ENCODE peak calls at places on chromosomes 4 and X, in six cellular contexts. U, B, M, O, H and N are unnamed samples. For H3K36me3, the result is how much of the 10 kb centered on the place peaks cover.

GRCh38 chrX:119895843-119896326 is at the start of gene AKAP14:
- DNase-seq in U (peak), B (peak), M (peak), O (no peak), H (no peak), N (no peak)

GRCh38 chr4:20723463-20723862 is 23.2 kb downstream of the PACRGL start:
- DNase-seq in U (no peak), B (no peak), M (no peak), O (no peak), H (no peak), N (no peak)

GRCh38 chr4:155889036-155889793 is 14.3 kb upstream of the TDO2 start:
- DNase-seq in U (peak), B (peak), M (no peak), O (no peak), H (no peak), N (no peak)

GRCh38 chrX:50035119-50035518 is 112.7 kb downstream of the CLCN5 start:
- DNase-seq in U (no peak), B (no peak), M (peak), O (no peak), H (no peak), N (no peak)

GRCh38 chr4:52748432-52748831 is 2.8 kb downstream of the ERVMER34-1 start:
- DNase-seq in U (no peak), B (no peak), M (no peak), O (no peak), H (peak), N (no peak)

GRCh38 chr4:162349395-162349794 is 185.6 kb upstream of the FSTL5 start:
- DNase-seq in U (no peak), B (no peak), M (no peak), O (no peak), H (no peak), N (no peak)

GRCh38 chr4:3226467-3226866 is 22.5 kb upstream of the MSANTD1 start:
- DNase-seq in U (no peak), B (no peak), M (no peak), O (no peak), H (no peak), N (no peak)

GRCh38 chrX:74613350-74614192 is 853 bp downstream of the RLIM start:
- DNase-seq in U (peak), B (peak), M (peak), O (no peak), H (peak), N (no peak)

GRCh38 chrX:70096052-70096451 is 33.8 kb downstream of the OTUD6A start:
- DNase-seq in U (peak), B (no peak), M (peak), O (no peak), H (no peak), N (no peak)

GRCh38 chr4:172124656-172125308 is 311.6 kb downstream of the GALNTL6 start:
- DNase-seq in U (no peak), B (peak), M (no peak), O (no peak), H (no peak), N (no peak)

GRCh38 chr4:139794158-139794954 is 128.7 kb downstream of the MGST2 start:
- DNase-seq in U (peak), B (no peak), M (no peak), O (no peak), H (no peak), N (no peak)

GRCh38 chrX:5341902-5342301 is 886.8 kb downstream of the NLGN4X start:
- DNase-seq in U (no peak), B (no peak), M (no peak), O (no peak), H (no peak), N (no peak)

GRCh38 chrX:45758319-45758718 is 557.6 kb upstream of the DIPK2B start:
- DNase-seq in U (peak), B (peak), M (no peak), O (no peak), H (no peak), N (no peak)

GRCh38 chr4:24910504-24910903 is 2.3 kb downstream of the CCDC149 start:
- DNase-seq in U (peak), B (no peak), M (no peak), O (no peak), H (no peak), N (no peak)

GRCh38 chr4:125049711-125050110 is 265.0 kb upstream of the FAT4 start:
- DNase-seq in U (peak), B (peak), M (no peak), O (no peak), H (no peak), N (no peak)

GRCh38 chr4:153522800-153523089 is 56.6 kb downstream of the TMEM131L start:
- DNase-seq in U (no peak), B (no peak), M (no peak), O (no peak), H (no peak), N (no peak)

GRCh38 chr4:54709281-54709854 is 51.6 kb downstream of the KIT start:
- DNase-seq in U (peak), B (peak), M (no peak), O (no peak), H (no peak), N (no peak)

GRCh38 chr4:168900080-168900479 is 110.0 kb downstream of the CBR4 start:
- DNase-seq in U (no peak), B (no peak), M (no peak), O (no peak), H (no peak), N (no peak)

GRCh38 chrX:113741744-113742143 is 842.1 kb upstream of the HTR2C start:
- DNase-seq in U (no peak), B (peak), M (peak), O (no peak), H (peak), N (no peak)

GRCh38 chrX:46251755-46252154 is 293.5 kb downstream of the ZNF674 start:
- DNase-seq in U (peak), B (peak), M (no peak), O (no peak), H (peak), N (no peak)

GRCh38 chrX:42920752-42921151 is 142.8 kb upstream of the PPP1R2C start:
- DNase-seq in U (no peak), B (no peak), M (no peak), O (no peak), H (no peak), N (no peak)

GRCh38 chr4:25535278-25535677 is 120.4 kb upstream of the SLC34A2 start:
- DNase-seq in U (no peak), B (no peak), M (peak), O (no peak), H (no peak), N (no peak)

GRCh38 chrX:9665113-9665512 is 100.5 kb downstream of the GPR143 start:
- DNase-seq in U (no peak), B (no peak), M (no peak), O (no peak), H (no peak), N (no peak)

GRCh38 chr4:10077492-10078335 is 38.9 kb downstream of the WDR1 start:
- DNase-seq in U (no peak), B (no peak), M (no peak), O (no peak), H (no peak), N (no peak)

GRCh38 chr4:189001971-189002450 is 862.8 kb downstream of the TRIML1 start:
- DNase-seq in U (no peak), B (no peak), M (no peak), O (no peak), H (peak), N (no peak)

GRCh38 chr4:2361366-2362285 is 56.8 kb downstream of the ZFYVE28 start:
- DNase-seq in U (no peak), B (no peak), M (no peak), O (no peak), H (no peak), N (no peak)

GRCh38 chrX:142036111-142036510 is 132.4 kb downstream of the MAGEC1 start:
- DNase-seq in U (peak), B (no peak), M (no peak), O (no peak), H (no peak), N (no peak)

GRCh38 chrX:122046226-122046625 is 998.8 kb downstream of the GLUD2 start:
- DNase-seq in U (no peak), B (no peak), M (no peak), O (no peak), H (no peak), N (no peak)

DNA sequence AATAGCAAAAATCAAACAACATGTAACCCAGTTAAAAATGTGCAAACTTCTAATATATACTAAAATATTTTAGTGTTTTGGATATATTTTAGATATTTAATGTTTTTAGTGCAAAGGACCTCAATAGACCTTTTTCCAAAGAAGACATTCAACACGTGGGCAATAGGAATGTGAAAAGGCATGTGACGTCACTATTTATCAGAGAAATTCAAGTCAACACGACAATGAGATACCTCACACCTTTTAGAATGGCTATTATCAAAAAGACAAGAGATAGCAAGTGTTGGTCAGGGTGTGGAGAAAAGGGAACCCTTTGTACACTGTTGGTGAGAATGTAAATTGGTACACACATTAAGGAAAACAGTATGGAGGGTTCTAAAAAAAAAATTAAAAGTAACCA is 115.6 kb upstream of the FAM47B start:
- DNase-seq in U (no peak), B (no peak), M (peak), O (no peak), H (no peak), N (no peak)
- H2BK5ac ChIP-seq in U (no peak), B (no peak), M (no peak), O (no peak), H (no peak), N (no peak)

GRCh38 chr4:41921476-41921875 is 13.8 kb upstream of the TMEM33 start:
- DNase-seq in U (no peak), B (no peak), M (no peak), O (no peak), H (no peak), N (no peak)
- H3K23ac ChIP-seq in U (no peak), B (no peak), M (no peak), O (no peak), H (no peak), N (no peak)

GRCh38 chrX:153909024-153909979 is 4.8 kb downstream of the AVPR2 start:
- DNase-seq in U (no peak), B (no peak), M (peak), O (no peak), H (no peak), N (no peak)
- H3K36me3 ChIP-seq in U (under half), B (under half), M (under half), O (under half), H (under half), N (under half)

GRCh38 chrX:152819732-152820131 is 10.8 kb downstream of the CETN2 start:
- DNase-seq in U (peak), B (no peak), M (no peak), O (no peak), H (no peak), N (no peak)
- H2BK5ac ChIP-seq in U (peak), B (no peak), M (no peak), O (no peak), H (no peak), N (no peak)

DNA sequence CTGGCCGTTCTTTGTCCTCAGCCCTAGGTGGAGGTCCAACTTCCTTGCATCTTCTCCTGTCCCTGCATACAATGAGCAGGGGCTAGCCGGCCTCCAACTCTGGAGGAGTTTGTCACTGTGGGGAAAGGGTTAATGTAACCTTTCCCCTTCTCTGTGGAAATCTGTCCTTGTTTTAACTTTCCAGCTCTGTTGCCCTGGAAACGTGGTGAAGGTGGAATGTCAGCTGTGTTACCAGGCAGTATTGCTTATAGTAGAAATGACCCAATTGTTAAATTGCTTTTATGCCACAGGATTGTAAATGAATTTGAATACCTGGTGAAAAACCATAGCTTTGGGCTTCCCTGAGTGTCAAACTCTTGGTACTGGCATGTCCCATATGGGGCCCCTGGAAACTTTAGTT is 131.6 kb upstream of the SCML1 start:
- DNase-seq in U (peak), B (peak), M (no peak), O (no peak), H (no peak), N (no peak)
- H3K23ac ChIP-seq in U (no peak), B (no peak), M (no peak), O (no peak), H (no peak), N (no peak)

DNA sequence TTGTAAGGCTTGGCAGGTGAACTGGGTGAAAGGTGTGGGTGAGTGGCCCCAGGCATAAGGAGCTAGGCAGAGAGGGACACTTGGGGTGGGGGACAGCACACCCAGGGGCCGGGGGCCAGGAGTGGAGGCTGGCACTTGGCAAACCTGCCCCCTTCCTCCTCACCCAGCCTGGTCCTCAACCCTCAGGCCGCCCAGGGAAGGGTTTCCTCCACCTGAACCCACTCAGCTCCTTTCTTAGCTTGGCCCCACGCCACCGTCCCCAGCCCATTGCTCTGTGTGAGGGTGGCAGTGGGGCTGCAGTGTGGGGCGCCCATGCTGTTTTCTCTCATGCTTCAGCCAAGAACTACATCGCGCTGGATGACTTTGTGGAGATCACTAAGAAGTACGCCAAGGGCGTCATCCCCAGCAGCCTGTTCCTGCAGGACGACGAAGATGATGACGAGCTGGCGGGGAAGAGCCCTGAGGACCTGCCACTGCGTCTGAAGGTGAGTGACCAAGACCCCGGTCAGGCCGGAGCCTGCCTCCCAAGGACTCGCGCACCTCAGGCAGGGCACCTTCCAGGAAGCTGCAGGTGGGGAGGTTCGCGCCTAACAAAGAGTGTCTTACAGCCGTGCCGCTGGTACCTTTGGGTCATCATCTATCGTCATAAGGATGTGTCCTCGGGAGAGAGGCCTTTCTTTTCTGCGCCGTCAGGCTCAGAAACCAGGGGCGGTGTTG is 25.2 kb downstream of the WFS1 start:
- DNase-seq in U (no peak), B (no peak), M (no peak), O (no peak), H (no peak), N (no peak)
- H3K36me3 ChIP-seq in U (half or more), B (half or more), M (under half), O (under half), H (half or more), N (under half)

DNA sequence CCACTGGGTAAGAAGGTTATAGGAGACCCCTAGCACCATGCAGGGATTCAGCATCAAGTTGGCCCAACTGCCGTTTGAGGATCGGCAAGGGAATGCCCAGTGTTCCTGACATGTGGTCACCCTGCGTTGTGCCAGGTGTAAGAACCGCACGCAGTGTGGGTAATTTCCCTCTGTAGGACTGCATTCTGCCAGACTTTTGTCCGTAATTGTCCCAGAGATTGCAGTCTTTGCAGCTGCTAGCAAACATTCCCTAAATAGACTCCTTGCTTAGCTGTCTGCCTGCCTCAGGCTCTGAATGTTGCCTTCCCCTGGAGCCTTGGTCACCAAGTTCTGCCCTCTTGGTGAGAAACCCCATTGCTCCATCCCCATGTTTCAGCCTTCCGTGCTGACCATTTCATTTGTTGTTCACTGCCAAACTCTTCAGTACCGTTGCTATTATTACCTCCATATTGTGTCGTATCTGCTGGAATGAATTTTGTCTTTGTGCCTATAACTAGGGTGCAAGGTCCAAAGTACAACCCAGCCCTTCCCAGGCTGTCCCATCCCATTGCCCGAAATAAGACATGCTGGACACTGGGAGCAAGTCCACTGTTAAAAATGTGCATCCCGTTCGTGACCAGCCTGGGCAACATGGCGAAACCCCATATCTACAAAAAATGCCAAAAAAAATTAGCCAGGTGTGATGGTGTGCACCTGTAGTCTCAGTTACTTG is 53.8 kb upstream of the USP9X start:
- DNase-seq in U (no peak), B (no peak), M (no peak), O (no peak), H (peak), N (no peak)
- H2BK5ac ChIP-seq in U (no peak), B (no peak), M (no peak), O (peak), H (no peak), N (no peak)

DNA sequence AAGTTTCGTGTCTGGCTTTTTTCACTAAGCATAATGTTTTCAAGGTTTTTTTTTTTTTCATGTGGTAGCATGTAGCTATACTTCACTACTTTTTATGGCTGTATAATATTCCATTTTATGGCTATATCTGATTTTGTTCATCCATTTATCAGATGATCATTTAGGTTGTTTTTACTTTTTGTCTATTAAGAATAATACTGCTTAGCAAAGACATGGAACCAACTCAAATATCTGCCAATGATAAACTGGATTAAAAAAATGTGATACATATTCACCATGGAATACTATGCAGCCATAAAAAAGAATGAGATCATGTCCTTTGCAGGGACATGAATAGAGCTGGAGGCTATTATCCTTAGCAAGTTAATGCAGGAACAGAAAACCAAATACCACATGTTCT is 32.7 kb upstream of the ZNF280C start:
- DNase-seq in U (no peak), B (no peak), M (no peak), O (no peak), H (no peak), N (no peak)
- H3K23ac ChIP-seq in U (no peak), B (no peak), M (no peak), O (no peak), H (no peak), N (no peak)